ENCODE peak calls at places on chromosomes 1 and 21, in four cellular contexts. One of them, this sample, is unnamed.

GRCh38 chr1:65048325-65048724 is 82.0 kb upstream of the JAK1 start:
- DNase-seq in cortex of kidney: no peak
- DNase-seq in astrocyte of the spinal cord: no peak
- DNase-seq in midbrain: no peak
- DNase-seq in this sample: no peak

GRCh38 chr1:17232759-17233661 is 15.9 kb upstream of the PADI3 start:
- DNase-seq in midbrain: no peak
- DNase-seq in astrocyte of the spinal cord: peak
- DNase-seq in cortex of kidney: no peak
- DNase-seq in this sample: peak

GRCh38 chr1:68121536-68121935 is 71.1 kb upstream of the DIRAS3 start:
- DNase-seq in astrocyte of the spinal cord: peak
- DNase-seq in cortex of kidney: no peak
- DNase-seq in midbrain: no peak
- DNase-seq in this sample: peak

GRCh38 chr1:52658795-52659194 is 25.8 kb downstream of the SHISAL2A start:
- DNase-seq in midbrain: no peak
- DNase-seq in astrocyte of the spinal cord: no peak
- DNase-seq in cortex of kidney: no peak
- DNase-seq in this sample: no peak

GRCh38 chr1:92038695-92039346 is 9.0 kb downstream of the EPHX4 start:
- DNase-seq in midbrain: no peak
- DNase-seq in cortex of kidney: no peak
- DNase-seq in astrocyte of the spinal cord: no peak
- DNase-seq in this sample: no peak

GRCh38 chr1:21262282-21263051 is 27.8 kb downstream of the ECE1 start:
- DNase-seq in cortex of kidney: no peak
- DNase-seq in astrocyte of the spinal cord: peak
- DNase-seq in midbrain: no peak
- DNase-seq in this sample: peak

GRCh38 chr1:236143104-236143948 is 987 bp downstream of the GPR137B start:
- DNase-seq in midbrain: no peak
- DNase-seq in cortex of kidney: no peak
- DNase-seq in astrocyte of the spinal cord: peak
- DNase-seq in this sample: peak

GRCh38 chr1:220990417-220991337 is 111.4 kb downstream of the HLX start:
- DNase-seq in astrocyte of the spinal cord: peak
- DNase-seq in cortex of kidney: no peak
- DNase-seq in midbrain: no peak
- DNase-seq in this sample: peak

GRCh38 chr1:174795806-174796205 is 203.9 kb upstream of the CACYBP start:
- DNase-seq in midbrain: no peak
- DNase-seq in cortex of kidney: no peak
- DNase-seq in astrocyte of the spinal cord: peak
- DNase-seq in this sample: peak

GRCh38 chr1:241934181-241934815 is 23.3 kb upstream of the BECN2 start:
- DNase-seq in cortex of kidney: no peak
- DNase-seq in midbrain: peak
- DNase-seq in astrocyte of the spinal cord: peak
- DNase-seq in this sample: peak

GRCh38 chr1:205993068-205993467 is 10.1 kb downstream of the RAB7B start:
- DNase-seq in midbrain: no peak
- DNase-seq in cortex of kidney: no peak
- DNase-seq in astrocyte of the spinal cord: no peak
- DNase-seq in this sample: no peak

GRCh38 chr21:34018910-34019309 is 54.5 kb upstream of the MRPS6 start:
- DNase-seq in midbrain: no peak
- DNase-seq in astrocyte of the spinal cord: no peak
- DNase-seq in cortex of kidney: no peak
- DNase-seq in this sample: no peak

GRCh38 chr1:91650764-91651163 is 150.1 kb downstream of the CDC7 start:
- DNase-seq in midbrain: no peak
- DNase-seq in astrocyte of the spinal cord: peak
- DNase-seq in cortex of kidney: no peak
- DNase-seq in this sample: peak

GRCh38 chr1:179747611-179748010 is 4.5 kb downstream of the FAM163A start:
- DNase-seq in astrocyte of the spinal cord: no peak
- DNase-seq in midbrain: no peak
- DNase-seq in cortex of kidney: no peak
- DNase-seq in this sample: no peak

GRCh38 chr1:208951908-208952307 is 631.6 kb upstream of the CAMK1G start:
- DNase-seq in cortex of kidney: no peak
- DNase-seq in astrocyte of the spinal cord: no peak
- DNase-seq in midbrain: no peak
- DNase-seq in this sample: no peak

GRCh38 chr1:72936151-72936740 is 653.9 kb upstream of the NEGR1 start:
- DNase-seq in cortex of kidney: no peak
- DNase-seq in astrocyte of the spinal cord: peak
- DNase-seq in midbrain: no peak
- DNase-seq in this sample: no peak

GRCh38 chr1:26168410-26169167 is at the start of gene C1orf232:
- DNase-seq in cortex of kidney: no peak
- DNase-seq in midbrain: peak
- DNase-seq in astrocyte of the spinal cord: no peak
- DNase-seq in this sample: no peak

GRCh38 chr1:246301553-246302250 is 205.4 kb downstream of the SMYD3 start:
- DNase-seq in midbrain: no peak
- DNase-seq in astrocyte of the spinal cord: no peak
- DNase-seq in cortex of kidney: no peak
- DNase-seq in this sample: no peak

GRCh38 chr1:205227584-205228006 is at the start of gene TMCC2:
- DNase-seq in astrocyte of the spinal cord: peak
- DNase-seq in midbrain: peak
- DNase-seq in cortex of kidney: no peak
- DNase-seq in this sample: peak

GRCh38 chr1:180937624-180938225 is 25.0 kb downstream of the KIAA1614 start:
- DNase-seq in cortex of kidney: no peak
- DNase-seq in astrocyte of the spinal cord: no peak
- DNase-seq in midbrain: no peak
- DNase-seq in this sample: no peak

GRCh38 chr1:234737915-234738314 is 127.9 kb upstream of the IRF2BP2 start:
- DNase-seq in cortex of kidney: no peak
- DNase-seq in astrocyte of the spinal cord: no peak
- DNase-seq in midbrain: peak
- DNase-seq in this sample: no peak

GRCh38 chr1:58443986-58444603 is 102.4 kb downstream of the OMA1 start:
- DNase-seq in astrocyte of the spinal cord: no peak
- DNase-seq in midbrain: no peak
- DNase-seq in cortex of kidney: no peak
- DNase-seq in this sample: no peak

GRCh38 chr1:22773981-22774471 is 63.4 kb downstream of the EPHB2 start:
- DNase-seq in astrocyte of the spinal cord: peak
- DNase-seq in midbrain: peak
- DNase-seq in cortex of kidney: no peak
- DNase-seq in this sample: peak

GRCh38 chr1:227946624-227947424 is 908 bp downstream of the WNT9A start:
- DNase-seq in astrocyte of the spinal cord: peak
- DNase-seq in cortex of kidney: no peak
- DNase-seq in midbrain: peak
- DNase-seq in this sample: peak

GRCh38 chr1:170402451-170403311 is 129.3 kb upstream of the GORAB start:
- DNase-seq in midbrain: no peak
- DNase-seq in astrocyte of the spinal cord: no peak
- DNase-seq in cortex of kidney: no peak
- DNase-seq in this sample: no peak

GRCh38 chr1:159653201-159653600 is 61.2 kb downstream of the CRP start:
- DNase-seq in midbrain: no peak
- DNase-seq in astrocyte of the spinal cord: peak
- DNase-seq in cortex of kidney: no peak
- DNase-seq in this sample: no peak

GRCh38 chr21:44836666-44837471 is 19.0 kb upstream of the SUMO3 start:
- DNase-seq in midbrain: peak
- DNase-seq in astrocyte of the spinal cord: no peak
- DNase-seq in cortex of kidney: no peak
- DNase-seq in this sample: no peak

GRCh38 chr1:31655756-31656155 is 11.1 kb upstream of the PEF1 start:
- DNase-seq in midbrain: no peak
- DNase-seq in cortex of kidney: no peak
- DNase-seq in astrocyte of the spinal cord: no peak
- DNase-seq in this sample: no peak

GRCh38 chr1:231493421-231494185 is 34.9 kb upstream of the TSNAX start:
- DNase-seq in astrocyte of the spinal cord: peak
- DNase-seq in cortex of kidney: no peak
- DNase-seq in midbrain: no peak
- DNase-seq in this sample: peak

GRCh38 chr1:209612646-209613350 is 29.3 kb downstream of the CAMK1G start:
- DNase-seq in midbrain: no peak
- DNase-seq in cortex of kidney: no peak
- DNase-seq in astrocyte of the spinal cord: no peak
- DNase-seq in this sample: no peak

This sample was measured in Daoy.